ENCODE peak calls at places on chromosomes 5 and 9, in ten cellular contexts. One of them, this sample, is unnamed.

GRCh38 chr5:15261279-15261668 is 238.7 kb upstream of the FBXL7 start:
- DNase-seq in stimulated activated CD4-positive, alpha-beta T cell treated with anti-CD3 and anti-CD28 coated beads, Interleukin-1b, Interleukin-23, amount 100 ng/mL, for 4 hours: no peak
- DNase-seq in stimulated activated CD8-positive, alpha-beta memory T cell treated with anti-CD3 and anti-CD28 coated beads, Interleukin-12 subunit alpha, Interleukin-12 subunit beta, amount 100 ng/mL, for 4 hours: no peak
- DNase-seq in H9: no peak
- DNase-seq in NCI-H2029: no peak
- DNase-seq in CD8-positive, alpha-beta memory T cell: no peak
- DNase-seq in MM.1S: no peak
- DNase-seq in GM20000: no peak
- DNase-seq in AG08396: no peak
- DNase-seq in CD8-positive, alpha-beta T cell: no peak
- DNase-seq in this sample: no peak

GRCh38 chr5:56625577-56625976 is 189.8 kb upstream of the MAP3K1 start:
- DNase-seq in stimulated activated CD4-positive, alpha-beta T cell treated with anti-CD3 and anti-CD28 coated beads, Interleukin-1b, Interleukin-23, amount 100 ng/mL, for 4 hours: no peak
- DNase-seq in stimulated activated CD8-positive, alpha-beta memory T cell treated with anti-CD3 and anti-CD28 coated beads, Interleukin-12 subunit alpha, Interleukin-12 subunit beta, amount 100 ng/mL, for 4 hours: no peak
- DNase-seq in H9: no peak
- DNase-seq in NCI-H2029: no peak
- DNase-seq in CD8-positive, alpha-beta memory T cell: no peak
- DNase-seq in MM.1S: no peak
- DNase-seq in GM20000: no peak
- DNase-seq in AG08396: peak; percentile 30
- DNase-seq in CD8-positive, alpha-beta T cell: no peak
- DNase-seq in this sample: no peak

GRCh38 chr5:11904270-11904906 is at the start of gene CTNND2:
- DNase-seq in stimulated activated CD4-positive, alpha-beta T cell treated with anti-CD3 and anti-CD28 coated beads, Interleukin-1b, Interleukin-23, amount 100 ng/mL, for 4 hours: no peak
- DNase-seq in stimulated activated CD8-positive, alpha-beta memory T cell treated with anti-CD3 and anti-CD28 coated beads, Interleukin-12 subunit alpha, Interleukin-12 subunit beta, amount 100 ng/mL, for 4 hours: no peak
- DNase-seq in H9: peak; percentile 85
- DNase-seq in NCI-H2029: no peak
- DNase-seq in CD8-positive, alpha-beta memory T cell: no peak
- DNase-seq in MM.1S: peak; percentile 67
- DNase-seq in GM20000: no peak
- DNase-seq in AG08396: peak; percentile 15
- DNase-seq in CD8-positive, alpha-beta T cell: no peak
- DNase-seq in this sample: peak; percentile 70

GRCh38 chr5:53667621-53668020 is 107.2 kb downstream of the NDUFS4 start:
- DNase-seq in stimulated activated CD4-positive, alpha-beta T cell treated with anti-CD3 and anti-CD28 coated beads, Interleukin-1b, Interleukin-23, amount 100 ng/mL, for 4 hours: no peak
- DNase-seq in stimulated activated CD8-positive, alpha-beta memory T cell treated with anti-CD3 and anti-CD28 coated beads, Interleukin-12 subunit alpha, Interleukin-12 subunit beta, amount 100 ng/mL, for 4 hours: no peak
- DNase-seq in H9: no peak
- DNase-seq in NCI-H2029: no peak
- DNase-seq in CD8-positive, alpha-beta memory T cell: no peak
- DNase-seq in MM.1S: no peak
- DNase-seq in GM20000: no peak
- DNase-seq in AG08396: no peak
- DNase-seq in CD8-positive, alpha-beta T cell: no peak
- DNase-seq in this sample: no peak

GRCh38 chr5:149853019-149853648 is 91.5 kb downstream of the PDE6A start:
- DNase-seq in stimulated activated CD4-positive, alpha-beta T cell treated with anti-CD3 and anti-CD28 coated beads, Interleukin-1b, Interleukin-23, amount 100 ng/mL, for 4 hours: no peak
- DNase-seq in stimulated activated CD8-positive, alpha-beta memory T cell treated with anti-CD3 and anti-CD28 coated beads, Interleukin-12 subunit alpha, Interleukin-12 subunit beta, amount 100 ng/mL, for 4 hours: no peak
- DNase-seq in H9: peak; percentile 81
- DNase-seq in NCI-H2029: peak; percentile 43
- DNase-seq in CD8-positive, alpha-beta memory T cell: peak; percentile 9
- DNase-seq in MM.1S: peak; percentile 65
- DNase-seq in GM20000: peak; percentile 74
- DNase-seq in AG08396: peak; percentile 75
- DNase-seq in CD8-positive, alpha-beta T cell: peak; percentile 24
- DNase-seq in this sample: peak; percentile 90

GRCh38 chr9:93012998-93013855 is 45.3 kb upstream of the SUSD3 start:
- DNase-seq in stimulated activated CD4-positive, alpha-beta T cell treated with anti-CD3 and anti-CD28 coated beads, Interleukin-1b, Interleukin-23, amount 100 ng/mL, for 4 hours: no peak
- DNase-seq in stimulated activated CD8-positive, alpha-beta memory T cell treated with anti-CD3 and anti-CD28 coated beads, Interleukin-12 subunit alpha, Interleukin-12 subunit beta, amount 100 ng/mL, for 4 hours: no peak
- DNase-seq in H9: peak; percentile 25
- DNase-seq in NCI-H2029: no peak
- DNase-seq in CD8-positive, alpha-beta memory T cell: no peak
- DNase-seq in MM.1S: no peak
- DNase-seq in GM20000: no peak
- DNase-seq in AG08396: no peak
- DNase-seq in CD8-positive, alpha-beta T cell: no peak
- DNase-seq in this sample: no peak

GRCh38 chr5:134051305-134051704 is 46.5 kb upstream of the VDAC1 start:
- DNase-seq in stimulated activated CD4-positive, alpha-beta T cell treated with anti-CD3 and anti-CD28 coated beads, Interleukin-1b, Interleukin-23, amount 100 ng/mL, for 4 hours: no peak
- DNase-seq in stimulated activated CD8-positive, alpha-beta memory T cell treated with anti-CD3 and anti-CD28 coated beads, Interleukin-12 subunit alpha, Interleukin-12 subunit beta, amount 100 ng/mL, for 4 hours: no peak
- DNase-seq in H9: no peak
- DNase-seq in NCI-H2029: no peak
- DNase-seq in CD8-positive, alpha-beta memory T cell: no peak
- DNase-seq in MM.1S: no peak
- DNase-seq in GM20000: no peak
- DNase-seq in AG08396: no peak
- DNase-seq in CD8-positive, alpha-beta T cell: no peak
- DNase-seq in this sample: no peak

GRCh38 chr5:30436718-30437117 is 756.8 kb upstream of the CDH6 start:
- DNase-seq in stimulated activated CD4-positive, alpha-beta T cell treated with anti-CD3 and anti-CD28 coated beads, Interleukin-1b, Interleukin-23, amount 100 ng/mL, for 4 hours: no peak
- DNase-seq in stimulated activated CD8-positive, alpha-beta memory T cell treated with anti-CD3 and anti-CD28 coated beads, Interleukin-12 subunit alpha, Interleukin-12 subunit beta, amount 100 ng/mL, for 4 hours: no peak
- DNase-seq in H9: no peak
- DNase-seq in NCI-H2029: no peak
- DNase-seq in CD8-positive, alpha-beta memory T cell: no peak
- DNase-seq in MM.1S: no peak
- DNase-seq in GM20000: no peak
- DNase-seq in AG08396: no peak
- DNase-seq in CD8-positive, alpha-beta T cell: no peak
- DNase-seq in this sample: no peak

GRCh38 chr5:139543423-139543991 is 17.6 kb upstream of the UBE2D2 start:
- DNase-seq in stimulated activated CD4-positive, alpha-beta T cell treated with anti-CD3 and anti-CD28 coated beads, Interleukin-1b, Interleukin-23, amount 100 ng/mL, for 4 hours: no peak
- DNase-seq in stimulated activated CD8-positive, alpha-beta memory T cell treated with anti-CD3 and anti-CD28 coated beads, Interleukin-12 subunit alpha, Interleukin-12 subunit beta, amount 100 ng/mL, for 4 hours: peak; percentile 15
- DNase-seq in H9: peak; percentile 91
- DNase-seq in NCI-H2029: no peak
- DNase-seq in CD8-positive, alpha-beta memory T cell: peak; percentile 10
- DNase-seq in MM.1S: peak; percentile 83
- DNase-seq in GM20000: peak; percentile 83
- DNase-seq in AG08396: peak; percentile 25
- DNase-seq in CD8-positive, alpha-beta T cell: peak; percentile 34
- DNase-seq in this sample: peak; percentile 81

GRCh38 chr5:150122536-150123481 is 32.8 kb downstream of the PDGFRB start:
- DNase-seq in stimulated activated CD4-positive, alpha-beta T cell treated with anti-CD3 and anti-CD28 coated beads, Interleukin-1b, Interleukin-23, amount 100 ng/mL, for 4 hours: no peak
- DNase-seq in stimulated activated CD8-positive, alpha-beta memory T cell treated with anti-CD3 and anti-CD28 coated beads, Interleukin-12 subunit alpha, Interleukin-12 subunit beta, amount 100 ng/mL, for 4 hours: no peak
- DNase-seq in H9: no peak
- DNase-seq in NCI-H2029: no peak
- DNase-seq in CD8-positive, alpha-beta memory T cell: no peak
- DNase-seq in MM.1S: no peak
- DNase-seq in GM20000: no peak
- DNase-seq in AG08396: no peak
- DNase-seq in CD8-positive, alpha-beta T cell: no peak
- DNase-seq in this sample: no peak

GRCh38 chr5:169356181-169356580 is 55.2 kb upstream of the SLIT3 start:
- DNase-seq in stimulated activated CD4-positive, alpha-beta T cell treated with anti-CD3 and anti-CD28 coated beads, Interleukin-1b, Interleukin-23, amount 100 ng/mL, for 4 hours: no peak
- DNase-seq in stimulated activated CD8-positive, alpha-beta memory T cell treated with anti-CD3 and anti-CD28 coated beads, Interleukin-12 subunit alpha, Interleukin-12 subunit beta, amount 100 ng/mL, for 4 hours: no peak
- DNase-seq in H9: no peak
- DNase-seq in NCI-H2029: no peak
- DNase-seq in CD8-positive, alpha-beta memory T cell: no peak
- DNase-seq in MM.1S: no peak
- DNase-seq in GM20000: no peak
- DNase-seq in AG08396: no peak
- DNase-seq in CD8-positive, alpha-beta T cell: no peak
- DNase-seq in this sample: no peak

GRCh38 chr5:94174748-94175411 is 433.5 kb upstream of the POU5F2 start:
- DNase-seq in stimulated activated CD4-positive, alpha-beta T cell treated with anti-CD3 and anti-CD28 coated beads, Interleukin-1b, Interleukin-23, amount 100 ng/mL, for 4 hours: no peak
- DNase-seq in stimulated activated CD8-positive, alpha-beta memory T cell treated with anti-CD3 and anti-CD28 coated beads, Interleukin-12 subunit alpha, Interleukin-12 subunit beta, amount 100 ng/mL, for 4 hours: no peak
- DNase-seq in H9: no peak
- DNase-seq in NCI-H2029: no peak
- DNase-seq in CD8-positive, alpha-beta memory T cell: no peak
- DNase-seq in MM.1S: no peak
- DNase-seq in GM20000: no peak
- DNase-seq in AG08396: peak; percentile 4
- DNase-seq in CD8-positive, alpha-beta T cell: no peak
- DNase-seq in this sample: no peak

GRCh38 chr5:55454282-55454681 is 80.5 kb downstream of the PLPP1 start:
- DNase-seq in stimulated activated CD4-positive, alpha-beta T cell treated with anti-CD3 and anti-CD28 coated beads, Interleukin-1b, Interleukin-23, amount 100 ng/mL, for 4 hours: no peak
- DNase-seq in stimulated activated CD8-positive, alpha-beta memory T cell treated with anti-CD3 and anti-CD28 coated beads, Interleukin-12 subunit alpha, Interleukin-12 subunit beta, amount 100 ng/mL, for 4 hours: no peak
- DNase-seq in H9: no peak
- DNase-seq in NCI-H2029: no peak
- DNase-seq in CD8-positive, alpha-beta memory T cell: no peak
- DNase-seq in MM.1S: no peak
- DNase-seq in GM20000: no peak
- DNase-seq in AG08396: no peak
- DNase-seq in CD8-positive, alpha-beta T cell: no peak
- DNase-seq in this sample: no peak

GRCh38 chr5:62647241-62647640 is 68.6 kb downstream of the LRRC70 start:
- DNase-seq in stimulated activated CD4-positive, alpha-beta T cell treated with anti-CD3 and anti-CD28 coated beads, Interleukin-1b, Interleukin-23, amount 100 ng/mL, for 4 hours: no peak
- DNase-seq in stimulated activated CD8-positive, alpha-beta memory T cell treated with anti-CD3 and anti-CD28 coated beads, Interleukin-12 subunit alpha, Interleukin-12 subunit beta, amount 100 ng/mL, for 4 hours: no peak
- DNase-seq in H9: no peak
- DNase-seq in NCI-H2029: no peak
- DNase-seq in CD8-positive, alpha-beta memory T cell: no peak
- DNase-seq in MM.1S: no peak
- DNase-seq in GM20000: no peak
- DNase-seq in AG08396: no peak
- DNase-seq in CD8-positive, alpha-beta T cell: no peak
- DNase-seq in this sample: no peak

GRCh38 chr5:21817668-21818419 is 1035.3 kb downstream of the CDH12 start:
- DNase-seq in stimulated activated CD4-positive, alpha-beta T cell treated with anti-CD3 and anti-CD28 coated beads, Interleukin-1b, Interleukin-23, amount 100 ng/mL, for 4 hours: no peak
- DNase-seq in stimulated activated CD8-positive, alpha-beta memory T cell treated with anti-CD3 and anti-CD28 coated beads, Interleukin-12 subunit alpha, Interleukin-12 subunit beta, amount 100 ng/mL, for 4 hours: no peak
- DNase-seq in H9: no peak
- DNase-seq in NCI-H2029: no peak
- DNase-seq in CD8-positive, alpha-beta memory T cell: no peak
- DNase-seq in MM.1S: peak; percentile 44
- DNase-seq in GM20000: no peak
- DNase-seq in AG08396: no peak
- DNase-seq in CD8-positive, alpha-beta T cell: no peak
- DNase-seq in this sample: no peak

GRCh38 chr9:80231847-80232246 is 660.1 kb downstream of the TLE4 start:
- DNase-seq in stimulated activated CD4-positive, alpha-beta T cell treated with anti-CD3 and anti-CD28 coated beads, Interleukin-1b, Interleukin-23, amount 100 ng/mL, for 4 hours: no peak
- DNase-seq in stimulated activated CD8-positive, alpha-beta memory T cell treated with anti-CD3 and anti-CD28 coated beads, Interleukin-12 subunit alpha, Interleukin-12 subunit beta, amount 100 ng/mL, for 4 hours: no peak
- DNase-seq in H9: no peak
- DNase-seq in NCI-H2029: no peak
- DNase-seq in CD8-positive, alpha-beta memory T cell: no peak
- DNase-seq in MM.1S: no peak
- DNase-seq in GM20000: no peak
- DNase-seq in AG08396: no peak
- DNase-seq in CD8-positive, alpha-beta T cell: no peak
- DNase-seq in this sample: no peak

GRCh38 chr9:111798786-111799185 is 4.0 kb upstream of the SHOC1 start:
- DNase-seq in stimulated activated CD4-positive, alpha-beta T cell treated with anti-CD3 and anti-CD28 coated beads, Interleukin-1b, Interleukin-23, amount 100 ng/mL, for 4 hours: no peak
- DNase-seq in stimulated activated CD8-positive, alpha-beta memory T cell treated with anti-CD3 and anti-CD28 coated beads, Interleukin-12 subunit alpha, Interleukin-12 subunit beta, amount 100 ng/mL, for 4 hours: no peak
- DNase-seq in H9: no peak
- DNase-seq in NCI-H2029: no peak
- DNase-seq in CD8-positive, alpha-beta memory T cell: no peak
- DNase-seq in MM.1S: no peak
- DNase-seq in GM20000: no peak
- DNase-seq in AG08396: peak; percentile 16
- DNase-seq in CD8-positive, alpha-beta T cell: no peak
- DNase-seq in this sample: no peak

GRCh38 chr5:159620853-159621540 is 290.7 kb upstream of the IL12B start:
- DNase-seq in stimulated activated CD4-positive, alpha-beta T cell treated with anti-CD3 and anti-CD28 coated beads, Interleukin-1b, Interleukin-23, amount 100 ng/mL, for 4 hours: no peak
- DNase-seq in stimulated activated CD8-positive, alpha-beta memory T cell treated with anti-CD3 and anti-CD28 coated beads, Interleukin-12 subunit alpha, Interleukin-12 subunit beta, amount 100 ng/mL, for 4 hours: no peak
- DNase-seq in H9: peak; percentile 38
- DNase-seq in NCI-H2029: no peak
- DNase-seq in CD8-positive, alpha-beta memory T cell: no peak
- DNase-seq in MM.1S: no peak
- DNase-seq in GM20000: no peak
- DNase-seq in AG08396: no peak
- DNase-seq in CD8-positive, alpha-beta T cell: no peak
- DNase-seq in this sample: no peak

GRCh38 chr9:87382902-87383301 is 114.8 kb upstream of the DAPK1 start:
- DNase-seq in stimulated activated CD4-positive, alpha-beta T cell treated with anti-CD3 and anti-CD28 coated beads, Interleukin-1b, Interleukin-23, amount 100 ng/mL, for 4 hours: no peak
- DNase-seq in stimulated activated CD8-positive, alpha-beta memory T cell treated with anti-CD3 and anti-CD28 coated beads, Interleukin-12 subunit alpha, Interleukin-12 subunit beta, amount 100 ng/mL, for 4 hours: no peak
- DNase-seq in H9: no peak
- DNase-seq in NCI-H2029: no peak
- DNase-seq in CD8-positive, alpha-beta memory T cell: no peak
- DNase-seq in MM.1S: no peak
- DNase-seq in GM20000: no peak
- DNase-seq in AG08396: no peak
- DNase-seq in CD8-positive, alpha-beta T cell: no peak
- DNase-seq in this sample: no peak

GRCh38 chr5:179406031-179406681 is 60.9 kb upstream of the ADAMTS2 start:
- DNase-seq in stimulated activated CD4-positive, alpha-beta T cell treated with anti-CD3 and anti-CD28 coated beads, Interleukin-1b, Interleukin-23, amount 100 ng/mL, for 4 hours: no peak
- DNase-seq in stimulated activated CD8-positive, alpha-beta memory T cell treated with anti-CD3 and anti-CD28 coated beads, Interleukin-12 subunit alpha, Interleukin-12 subunit beta, amount 100 ng/mL, for 4 hours: no peak
- DNase-seq in H9: no peak
- DNase-seq in NCI-H2029: no peak
- DNase-seq in CD8-positive, alpha-beta memory T cell: no peak
- DNase-seq in MM.1S: no peak
- DNase-seq in GM20000: no peak
- DNase-seq in AG08396: no peak
- DNase-seq in CD8-positive, alpha-beta T cell: no peak
- DNase-seq in this sample: no peak

GRCh38 chr5:143717400-143717799 is 94.6 kb upstream of the HMHB1 start:
- DNase-seq in stimulated activated CD4-positive, alpha-beta T cell treated with anti-CD3 and anti-CD28 coated beads, Interleukin-1b, Interleukin-23, amount 100 ng/mL, for 4 hours: no peak
- DNase-seq in stimulated activated CD8-positive, alpha-beta memory T cell treated with anti-CD3 and anti-CD28 coated beads, Interleukin-12 subunit alpha, Interleukin-12 subunit beta, amount 100 ng/mL, for 4 hours: no peak
- DNase-seq in H9: no peak
- DNase-seq in NCI-H2029: no peak
- DNase-seq in CD8-positive, alpha-beta memory T cell: no peak
- DNase-seq in MM.1S: no peak
- DNase-seq in GM20000: no peak
- DNase-seq in AG08396: peak; percentile 28
- DNase-seq in CD8-positive, alpha-beta T cell: no peak
- DNase-seq in this sample: no peak

GRCh38 chr9:6581266-6581665 is 64.3 kb downstream of the GLDC start:
- DNase-seq in stimulated activated CD4-positive, alpha-beta T cell treated with anti-CD3 and anti-CD28 coated beads, Interleukin-1b, Interleukin-23, amount 100 ng/mL, for 4 hours: no peak
- DNase-seq in stimulated activated CD8-positive, alpha-beta memory T cell treated with anti-CD3 and anti-CD28 coated beads, Interleukin-12 subunit alpha, Interleukin-12 subunit beta, amount 100 ng/mL, for 4 hours: no peak
- DNase-seq in H9: no peak
- DNase-seq in NCI-H2029: no peak
- DNase-seq in CD8-positive, alpha-beta memory T cell: no peak
- DNase-seq in MM.1S: no peak
- DNase-seq in GM20000: no peak
- DNase-seq in AG08396: no peak
- DNase-seq in CD8-positive, alpha-beta T cell: no peak
- DNase-seq in this sample: no peak

GRCh38 chr5:15762668-15763067 is 262.7 kb downstream of the FBXL7 start:
- DNase-seq in stimulated activated CD4-positive, alpha-beta T cell treated with anti-CD3 and anti-CD28 coated beads, Interleukin-1b, Interleukin-23, amount 100 ng/mL, for 4 hours: no peak
- DNase-seq in stimulated activated CD8-positive, alpha-beta memory T cell treated with anti-CD3 and anti-CD28 coated beads, Interleukin-12 subunit alpha, Interleukin-12 subunit beta, amount 100 ng/mL, for 4 hours: no peak
- DNase-seq in H9: no peak
- DNase-seq in NCI-H2029: no peak
- DNase-seq in CD8-positive, alpha-beta memory T cell: no peak
- DNase-seq in MM.1S: no peak
- DNase-seq in GM20000: no peak
- DNase-seq in AG08396: no peak
- DNase-seq in CD8-positive, alpha-beta T cell: no peak
- DNase-seq in this sample: no peak

GRCh38 chr9:93257808-93258331 is 73.9 kb downstream of the WNK2 start:
- DNase-seq in stimulated activated CD4-positive, alpha-beta T cell treated with anti-CD3 and anti-CD28 coated beads, Interleukin-1b, Interleukin-23, amount 100 ng/mL, for 4 hours: no peak
- DNase-seq in stimulated activated CD8-positive, alpha-beta memory T cell treated with anti-CD3 and anti-CD28 coated beads, Interleukin-12 subunit alpha, Interleukin-12 subunit beta, amount 100 ng/mL, for 4 hours: no peak
- DNase-seq in H9: peak; percentile 20
- DNase-seq in NCI-H2029: no peak
- DNase-seq in CD8-positive, alpha-beta memory T cell: no peak
- DNase-seq in MM.1S: no peak
- DNase-seq in GM20000: peak; percentile 18
- DNase-seq in AG08396: no peak
- DNase-seq in CD8-positive, alpha-beta T cell: no peak
- DNase-seq in this sample: no peak

GRCh38 chr5:115324021-115324420 is 27.6 kb upstream of the CCDC112 start:
- DNase-seq in stimulated activated CD4-positive, alpha-beta T cell treated with anti-CD3 and anti-CD28 coated beads, Interleukin-1b, Interleukin-23, amount 100 ng/mL, for 4 hours: no peak
- DNase-seq in stimulated activated CD8-positive, alpha-beta memory T cell treated with anti-CD3 and anti-CD28 coated beads, Interleukin-12 subunit alpha, Interleukin-12 subunit beta, amount 100 ng/mL, for 4 hours: no peak
- DNase-seq in H9: no peak
- DNase-seq in NCI-H2029: no peak
- DNase-seq in CD8-positive, alpha-beta memory T cell: no peak
- DNase-seq in MM.1S: no peak
- DNase-seq in GM20000: no peak
- DNase-seq in AG08396: no peak
- DNase-seq in CD8-positive, alpha-beta T cell: no peak
- DNase-seq in this sample: no peak